ENCODE peak calls at places on chromosomes 13 and 19, in four cellular contexts. L, J, K and R are unnamed samples.

GRCh38 chr19:3699741-3700241 is 477 bp downstream of the PIP5K1C start:
- DNase-seq in J (no peak), L (no peak), K (no peak), R (peak)

GRCh38 chr19:18878058-18878797 is 17.7 kb downstream of the CERS1 start:
- DNase-seq in J (no peak), L (no peak), K (no peak), R (no peak)

GRCh38 chr13:60787083-60787482 is 390.1 kb downstream of the TDRD3 start:
- DNase-seq in L (no peak), K (no peak), J (no peak), R (no peak)

GRCh38 chr19:51422053-51422448 is 4.6 kb upstream of the SIGLEC10 start:
- DNase-seq in K (peak), J (peak), L (peak), R (peak)

GRCh38 chr13:64158910-64159309 is 2743.3 kb upstream of the PCDH20 start:
- DNase-seq in J (no peak), L (no peak), K (no peak), R (no peak)

GRCh38 chr19:12792048-12792852 is 964 bp downstream of the JUNB start:
- DNase-seq in K (peak), L (peak), J (peak), R (peak)

GRCh38 chr19:18097217-18097992 is at the start of gene MAST3:
- DNase-seq in L (peak), J (peak), K (peak), R (peak)

GRCh38 chr13:113647351-113648217 is 10.4 kb downstream of the ATP4B start:
- DNase-seq in J (no peak), L (peak), K (peak), R (no peak)

GRCh38 chr13:35598233-35598632 is 121.7 kb upstream of the MAB21L1 start:
- DNase-seq in J (no peak), L (no peak), K (no peak), R (no peak)

GRCh38 chr13:30803791-30804190 is 68.4 kb downstream of the ALOX5AP start:
- DNase-seq in K (no peak), L (no peak), J (no peak), R (no peak)

GRCh38 chr13:76725211-76725610 is 161.0 kb downstream of the KCTD12 start:
- DNase-seq in J (no peak), L (no peak), K (no peak), R (no peak)

GRCh38 chr13:52371736-52372247 is 34.2 kb downstream of the THSD1 start:
- DNase-seq in L (no peak), K (no peak), J (no peak), R (no peak)

GRCh38 chr19:55088543-55089265 is 13.0 kb downstream of the EPS8L1 start:
- DNase-seq in K (peak), J (peak), L (peak), R (peak)

GRCh38 chr19:8392017-8392591 is 1.9 kb downstream of the RAB11B start:
- DNase-seq in K (no peak), L (peak), J (no peak), R (no peak)

GRCh38 chr13:50208826-50209335 is 193.6 kb downstream of the KCNRG start:
- DNase-seq in J (peak), K (peak), L (peak), R (peak)

GRCh38 chr19:8158411-8159074 is 9.2 kb upstream of the FBN3 start:
- DNase-seq in J (peak), L (no peak), K (peak), R (peak)

GRCh38 chr13:33217256-33217655 is 68.3 kb downstream of the STARD13 start:
- DNase-seq in L (no peak), J (no peak), K (no peak), R (no peak)

GRCh38 chr13:98004107-98004506 is 50.6 kb downstream of the IPO5 start:
- DNase-seq in K (no peak), J (no peak), L (no peak), R (no peak)

GRCh38 chr13:22812793-22813192 is 368.0 kb upstream of the SGCG start:
- DNase-seq in J (no peak), K (no peak), L (no peak), R (no peak)

GRCh38 chr19:42601811-42602443 is 7.2 kb upstream of the CEACAM8 start:
- DNase-seq in L (no peak), J (peak), K (peak), R (peak)

GRCh38 chr13:44637581-44637980 is 61.5 kb upstream of the TSC22D1 start:
- DNase-seq in J (no peak), K (no peak), L (no peak), R (no peak)

GRCh38 chr19:13150919-13151604 is 851 bp downstream of the IER2 start:
- DNase-seq in K (no peak), J (no peak), L (no peak), R (peak)

GRCh38 chr19:17260842-17261325 is 3.7 kb downstream of the USHBP1 start:
- DNase-seq in K (peak), J (peak), L (peak), R (peak)

GRCh38 chr19:14544977-14545715 is 15.8 kb downstream of the TECR start:
- DNase-seq in L (no peak), J (no peak), K (no peak), R (no peak)

GRCh38 chr13:71605744-71606143 is 261.3 kb downstream of the DACH1 start:
- DNase-seq in L (no peak), J (no peak), K (no peak), R (no peak)

GRCh38 chr19:36009220-36009619 is 607 bp upstream of the SYNE4 start:
- DNase-seq in K (peak), J (peak), L (peak), R (no peak)

GRCh38 chr13:32600891-32601290 is 14.6 kb downstream of the PDS5B start:
- DNase-seq in K (no peak), J (no peak), L (no peak), R (peak)

GRCh38 chr13:30808600-30808999 is 73.3 kb downstream of the ALOX5AP start:
- DNase-seq in L (no peak), K (no peak), J (no peak), R (no peak)

GRCh38 chr13:73973156-73973555 is 161.0 kb downstream of the KLF12 start:
- DNase-seq in K (no peak), L (no peak), J (no peak), R (peak)

DNA sequence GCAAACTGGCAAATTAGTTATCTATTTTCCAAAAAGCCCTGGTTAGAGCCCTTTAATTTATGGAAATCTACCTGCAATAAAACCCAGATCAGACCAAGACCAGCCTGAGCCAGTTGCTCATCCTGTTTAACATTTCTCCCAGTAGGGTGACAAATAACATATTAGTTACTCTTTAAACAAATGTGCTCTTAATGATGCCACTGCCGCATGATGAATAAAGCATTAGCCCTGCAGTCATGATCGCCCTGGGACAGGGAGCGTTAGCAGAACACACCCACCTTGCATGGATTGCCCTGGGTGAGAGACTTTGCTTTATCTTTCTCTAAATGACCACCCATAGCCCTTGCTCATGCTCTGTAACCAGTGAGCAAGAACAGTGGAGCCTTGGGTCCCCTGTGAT is 362.4 kb downstream of the ENOX1 start:
- DNase-seq in K (no peak), J (no peak), L (no peak), R (no peak)
- TF ChIP-seq CTCF in K (no peak), J (no peak), L (no peak), R (no peak)

GRCh38 chr19:41159861-41160260 is 33.2 kb upstream of the CYP2S1 start:
- DNase-seq in J (no peak), L (no peak), K (no peak), R (no peak)

GRCh38 chr19:41156207-41156606 is 36.8 kb upstream of the CYP2S1 start:
- DNase-seq in K (no peak), J (no peak), L (no peak), R (no peak)

GRCh38 chr19:41166888-41167804 is 25.9 kb upstream of the CYP2S1 start:
- DNase-seq in K (no peak), L (peak), J (no peak), R (no peak)

DNA sequence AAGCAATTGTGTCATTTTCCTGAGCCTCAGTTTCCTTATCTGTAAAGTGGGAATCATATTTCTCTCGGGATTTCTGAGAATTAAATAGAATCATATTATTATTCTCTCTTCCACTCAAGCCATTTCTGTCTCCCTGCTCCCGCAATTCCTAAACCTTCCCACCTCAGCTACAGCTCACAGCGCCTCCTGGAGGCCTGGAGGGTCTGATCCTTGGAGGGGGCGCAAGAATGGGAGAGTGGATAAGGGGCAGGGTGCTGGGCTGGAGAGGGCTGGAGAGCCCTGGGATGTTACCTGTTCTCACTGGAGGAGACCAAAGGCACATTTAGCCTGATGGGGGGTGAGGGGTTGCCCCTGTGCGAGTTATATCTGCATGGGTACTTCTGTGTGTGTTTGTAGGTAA is 31.1 kb upstream of the CYP2S1 start:
- DNase-seq in K (peak), J (no peak), L (no peak), R (no peak)
- TF ChIP-seq CTCF in K (peak), J (no peak), L (no peak), R (peak)

DNA sequence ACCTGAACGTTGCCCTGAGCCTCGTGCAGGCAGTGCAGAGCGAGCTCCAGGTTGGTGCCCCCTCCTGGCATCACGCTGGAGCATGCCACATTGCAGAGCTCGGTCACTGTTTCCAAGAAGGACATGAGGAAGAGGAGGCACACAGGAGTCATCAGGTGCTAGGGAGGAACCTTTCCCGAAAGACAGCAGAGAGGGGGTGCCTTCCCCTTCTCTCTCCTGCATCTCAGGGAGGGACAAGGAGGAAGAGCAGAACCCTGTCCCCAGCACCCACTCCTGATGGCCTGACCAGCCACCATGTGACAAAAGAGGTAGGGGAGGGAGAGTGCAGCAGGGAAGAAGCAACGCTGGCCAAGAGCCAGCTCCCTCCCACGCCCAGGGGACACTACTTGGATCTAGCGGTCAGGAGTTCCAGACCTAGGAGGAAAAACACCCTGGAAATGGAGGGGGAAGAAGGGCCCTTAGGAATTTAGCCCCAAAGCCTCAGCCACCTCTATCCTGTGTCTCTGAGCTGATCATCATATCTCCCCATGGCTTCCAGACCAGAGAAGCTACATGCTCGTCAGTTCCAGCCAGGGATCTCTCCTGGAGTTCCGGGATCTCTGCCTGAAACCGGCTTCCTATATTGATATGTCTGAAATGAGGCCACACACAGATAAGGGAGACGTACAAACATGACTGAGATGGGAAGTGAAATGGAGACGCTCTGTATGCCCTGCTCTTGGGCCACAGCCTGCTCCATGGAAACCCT is 17.0 kb upstream of the NAPA start:
- DNase-seq in J (no peak), K (no peak), L (no peak), R (no peak)
- TF ChIP-seq CTCF in J (no peak), K (no peak), L (no peak), R (no peak)

GRCh38 chr13:56352356-56352755 is 788.4 kb upstream of the PRR20A start:
- DNase-seq in K (no peak), L (no peak), J (no peak), R (no peak)

GRCh38 chr13:56352901-56353300 is 787.8 kb upstream of the PRR20A start:
- DNase-seq in L (no peak), K (no peak), J (no peak), R (no peak)

GRCh38 chr13:56349866-56350265 is 790.9 kb upstream of the PRR20A start:
- DNase-seq in J (no peak), L (no peak), K (no peak), R (no peak)

GRCh38 chr13:56347014-56347413 is 793.7 kb upstream of the PRR20A start:
- DNase-seq in K (no peak), L (no peak), J (no peak), R (no peak)

GRCh38 chr13:56351041-56351440 is 789.7 kb upstream of the PRR20A start:
- DNase-seq in K (peak), L (no peak), J (no peak), R (no peak)
- TF ChIP-seq CTCF in K (no peak), L (no peak), J (no peak), R (no peak)

DNA sequence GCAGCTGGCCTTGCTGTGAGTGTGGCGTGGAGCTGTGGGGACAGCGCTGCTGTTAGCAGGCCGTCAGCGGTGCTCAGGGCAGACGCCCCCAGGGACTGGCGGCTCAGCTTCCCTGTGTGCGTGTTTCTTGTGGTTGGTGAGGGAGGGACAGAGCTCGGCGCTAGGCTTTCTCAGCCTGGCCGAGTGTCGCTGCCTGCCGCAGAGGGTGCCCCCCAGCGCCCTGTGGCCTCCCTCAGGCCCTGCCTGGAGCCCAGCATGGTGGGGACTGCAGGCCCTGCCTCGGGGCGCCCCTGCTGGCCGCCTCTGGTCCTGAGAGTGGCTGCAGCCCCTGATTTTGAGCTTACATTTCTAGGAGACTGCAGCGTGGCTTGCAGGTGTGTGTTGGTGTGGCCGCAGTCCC is 35.5 kb downstream of the DOT1L start:
- DNase-seq in J (peak), L (no peak), K (peak), R (no peak)
- TF ChIP-seq CTCF in J (peak), L (no peak), K (peak), R (peak)

GRCh38 chr19:5530701-5531100 is 37.1 kb downstream of the TINCR start:
- DNase-seq in L (no peak), J (no peak), K (no peak), R (no peak)

GRCh38 chr19:5536337-5536894 is 31.3 kb downstream of the TINCR start:
- DNase-seq in L (peak), K (peak), J (no peak), R (no peak)

GRCh38 chr19:5537870-5538269 is 29.9 kb downstream of the TINCR start:
- DNase-seq in J (no peak), L (no peak), K (no peak), R (no peak)

GRCh38 chr19:5533257-5533656 is 34.5 kb downstream of the TINCR start:
- DNase-seq in K (no peak), J (no peak), L (no peak), R (no peak)

DNA sequence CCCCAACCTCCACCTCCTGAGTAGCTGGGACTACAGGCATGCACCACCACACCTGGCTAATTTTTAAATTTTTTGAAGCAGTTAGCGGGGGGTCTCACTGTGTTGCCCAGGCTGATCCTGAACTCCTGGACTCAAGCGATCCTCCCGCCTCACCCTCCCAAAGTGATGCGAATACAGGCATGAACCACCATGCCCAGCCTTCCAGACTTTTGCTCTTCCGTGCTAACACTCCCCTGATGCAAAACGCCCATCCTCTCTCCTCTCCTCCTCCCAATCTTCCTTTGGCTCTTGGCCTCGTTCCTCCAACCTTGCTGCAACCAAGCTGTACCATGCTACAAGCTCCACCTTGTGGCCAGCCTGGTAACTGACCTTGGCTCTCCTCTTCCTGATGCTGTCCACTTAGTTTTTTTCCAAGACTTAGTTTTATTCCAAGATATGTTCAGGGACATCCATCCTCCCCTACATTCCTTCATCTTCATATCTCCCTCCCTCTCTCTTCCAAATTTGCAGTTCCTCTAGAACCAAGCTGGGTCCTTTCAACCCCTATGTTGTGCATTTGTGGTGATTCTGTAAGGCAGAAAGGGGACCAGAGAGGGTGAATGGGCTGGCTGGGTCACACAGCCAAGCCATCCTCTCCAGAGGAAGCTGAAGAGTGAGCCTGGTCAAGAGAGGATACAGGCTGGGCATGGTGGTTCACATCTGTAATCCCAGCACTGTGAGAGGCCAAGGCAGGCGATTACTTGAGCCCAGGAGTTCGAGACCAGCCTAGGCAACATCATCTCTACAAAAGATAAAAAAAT is 32.8 kb downstream of the TINCR start:
- DNase-seq in J (peak), K (peak), L (no peak), R (peak)
- TF ChIP-seq CTCF in J (peak), K (peak), L (no peak), R (peak)

GRCh38 chr19:10568826-10569651 is at the start of gene CDKN2D:
- DNase-seq in L (peak), J (peak), K (peak), R (peak)
- TF ChIP-seq CTCF in L (peak), J (no peak), K (no peak), R (no peak)

GRCh38 chr19:1466018-1466460 is 13.0 kb downstream of the C19orf25 start:
- DNase-seq in J (no peak), L (no peak), K (peak), R (no peak)
- TF ChIP-seq CTCF in J (no peak), L (no peak), K (no peak), R (no peak)

GRCh38 chr13:47555235-47555634 is 445.8 kb downstream of the SUCLA2 start:
- DNase-seq in K (no peak), L (no peak), J (peak), R (no peak)

GRCh38 chr13:47553329-47553977 is 447.6 kb downstream of the SUCLA2 start:
- DNase-seq in L (no peak), K (no peak), J (no peak), R (no peak)

DNA sequence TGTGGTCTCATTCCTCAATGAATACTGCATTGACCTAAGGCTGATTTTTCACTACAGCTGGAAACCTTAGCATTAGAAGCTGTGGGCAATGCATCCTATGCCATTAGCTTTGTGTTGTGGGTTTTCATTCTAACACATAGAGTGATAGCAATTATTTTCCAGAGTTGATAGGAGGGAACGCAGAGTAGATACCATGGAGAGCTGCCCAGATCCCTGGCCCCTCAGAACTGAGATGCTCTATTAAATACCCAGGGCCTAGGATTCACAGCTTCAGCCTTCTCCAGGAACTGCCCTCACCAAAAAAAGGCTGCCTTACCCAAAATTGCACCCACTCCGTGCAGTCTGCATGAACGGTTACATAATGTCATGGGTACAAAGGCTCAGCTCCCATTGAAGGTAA is 444.4 kb downstream of the SUCLA2 start:
- DNase-seq in J (no peak), K (no peak), L (no peak), R (no peak)
- TF ChIP-seq CTCF in J (no peak), K (no peak), L (no peak), R (no peak)